ENCODE peak calls at places on chromosomes 3 and 15, in eight cellular contexts. Y is NCI-H1417; A is NCI-H1436; M is AG09309; C is GM12878; X is activated naive CD4-positive, alpha-beta T cell treated with anti-CD3 and anti-CD28 coated beads for 36 hours; O is neural progenitor cell; L is activated T-cell treated with anti-CD3 and anti-CD28 coated beads, Interleukin-2, amount 50 U/mL, for 4 hours. N is an unnamed sample.

GRCh38 chr15:75647370-75648155 is at the start of gene SNX33:
- DNase-seq in O (peak), A (peak), Y (peak), L (peak), M (no peak), C (no peak), X (peak), N (peak)

GRCh38 chr3:16214366-16214765 is 39.9 kb downstream of the GALNT15 start:
- DNase-seq in O (no peak), M (no peak), Y (no peak), A (no peak), X (no peak), C (no peak), L (no peak), N (no peak)

GRCh38 chr3:96700322-96701315 is 113.8 kb upstream of the EPHA6 start:
- DNase-seq in L (no peak), O (peak), A (no peak), M (no peak), C (no peak), X (no peak), Y (no peak), N (no peak)

GRCh38 chr3:13896473-13897154 is 16.7 kb upstream of the WNT7A start:
- DNase-seq in C (peak), X (peak), A (peak), O (peak), Y (peak), M (peak), L (peak), N (peak)

GRCh38 chr15:90211440-90212168 is 10.5 kb downstream of the SEMA4B start:
- DNase-seq in C (no peak), A (no peak), X (no peak), Y (no peak), M (no peak), O (no peak), L (no peak), N (no peak)

GRCh38 chr3:99686955-99687612 is 48.7 kb downstream of the COL8A1 start:
- DNase-seq in O (peak), M (no peak), X (peak), L (no peak), A (peak), C (no peak), Y (peak), N (no peak)

GRCh38 chr15:92613841-92614240 is 41.7 kb downstream of the FAM174B start:
- DNase-seq in L (no peak), Y (no peak), A (no peak), X (no peak), C (no peak), M (no peak), O (no peak), N (no peak)

GRCh38 chr3:187709155-187709554 is 6.8 kb upstream of the RTP2 start:
- DNase-seq in M (no peak), X (no peak), A (no peak), O (peak), C (no peak), L (no peak), Y (no peak), N (no peak)